ENCODE peak calls at places on chromosomes 11 and 22, in five cellular contexts. Z is activated T-cell treated with anti-CD3 and anti-CD28 coated beads, Interleukin-2, amount 50 U/mL, for 72 hours; G is nucleus accumbens; C is stimulated activated CD4-positive, alpha-beta T cell treated with anti-CD3 and anti-CD28 coated beads, Interleukin-2, amount 100 ng/mL, for 24 hours; N is colonic mucosa. H is an unnamed sample.

GRCh38 chr22:43297246-43298061 is 45.7 kb downstream of the SCUBE1 start:
- DNase-seq in Z (no peak), G (no peak), C (no peak), N (no peak), H (no peak)

GRCh38 chr11:9095421-9095820 is 4.0 kb upstream of the SCUBE2 start:
- DNase-seq in Z (peak), G (no peak), C (no peak), N (no peak), H (no peak)

GRCh38 chr22:22877523-22878210 is 9.9 kb upstream of the IGLL5 start:
- DNase-seq in Z (peak), G (no peak), C (peak), N (peak), H (peak)

GRCh38 chr11:113663567-113663966 is 42.5 kb downstream of the TMPRSS5 start:
- DNase-seq in Z (no peak), G (no peak), C (no peak), N (no peak), H (no peak)

GRCh38 chr11:34316347-34317037 is 41.3 kb downstream of the ABTB2 start:
- DNase-seq in Z (no peak), G (no peak), C (no peak), N (no peak), H (no peak)

GRCh38 chr11:71383461-71383860 is 64.7 kb downstream of the DHCR7 start:
- DNase-seq in Z (no peak), G (no peak), C (no peak), N (no peak), H (no peak)

GRCh38 chr11:77672276-77672675 is 34.7 kb upstream of the CLNS1A start:
- DNase-seq in Z (no peak), G (no peak), C (no peak), N (peak), H (no peak)

GRCh38 chr11:66047541-66048365 is 1.2 kb downstream of the GAL3ST3 start:
- DNase-seq in Z (no peak), G (no peak), C (no peak), N (no peak), H (no peak)

GRCh38 chr11:32635819-32636218 is 52.2 kb downstream of the EIF3M start:
- DNase-seq in Z (no peak), G (no peak), C (no peak), N (no peak), H (no peak)

GRCh38 chr22:33350391-33350955 is 292.3 kb upstream of the SYN3 start:
- DNase-seq in Z (no peak), G (no peak), C (no peak), N (no peak), H (no peak)

GRCh38 chr22:35842954-35843353 is 125.3 kb downstream of the APOL5 start:
- DNase-seq in Z (no peak), G (no peak), C (no peak), N (peak), H (no peak)

GRCh38 chr22:48982321-48982905 is 845.3 kb downstream of the BRD1 start:
- DNase-seq in Z (no peak), G (no peak), C (no peak), N (no peak), H (no peak)

GRCh38 chr11:76665921-76666351 is 4.6 kb downstream of the LRRC32 start:
- DNase-seq in Z (no peak), G (no peak), C (no peak), N (no peak), H (no peak)

GRCh38 chr11:113574171-113574570 is 99.0 kb upstream of the DRD2 start:
- DNase-seq in Z (no peak), G (no peak), C (no peak), N (no peak), H (peak)

GRCh38 chr22:28172948-28173360 is 253.9 kb upstream of the PITPNB start:
- DNase-seq in Z (no peak), G (no peak), C (no peak), N (no peak), H (no peak)

GRCh38 chr11:87870081-87870480 is 305.2 kb downstream of the RAB38 start:
- DNase-seq in Z (no peak), G (no peak), C (no peak), N (no peak), H (no peak)

GRCh38 chr11:10386861-10387208 is 68.2 kb upstream of the AMPD3 start:
- DNase-seq in Z (no peak), G (no peak), C (no peak), N (no peak), H (no peak)

GRCh38 chr11:12524865-12525264 is 147.5 kb downstream of the PARVA start:
- DNase-seq in Z (no peak), G (no peak), C (no peak), N (no peak), H (no peak)

GRCh38 chr11:83051760-83052671 is 19.7 kb downstream of the RAB30 start:
- DNase-seq in Z (no peak), G (no peak), C (no peak), N (no peak), H (no peak)

GRCh38 chr11:108853864-108854263 is 189.0 kb downstream of the DDX10 start:
- DNase-seq in Z (no peak), G (no peak), C (no peak), N (no peak), H (peak)

GRCh38 chr11:10770626-10771254 is 19.7 kb downstream of the CTR9 start:
- DNase-seq in Z (no peak), G (no peak), C (no peak), N (peak), H (peak)

GRCh38 chr11:86508604-86509471 is 134.2 kb downstream of the CCDC81 start:
- DNase-seq in Z (no peak), G (no peak), C (no peak), N (peak), H (no peak)